ENCODE peak calls at places on chromosomes 16 and 17, in six cellular contexts. W, X, G, F, D and N are unnamed samples. For H3K4me1, the result is how much of the 10 kb centered on the place peaks cover.

GRCh38 chr17:14746784-14747575 is 446.1 kb downstream of the HS3ST3B1 start:
- ATAC-seq in F (no peak), X (no peak), G (no peak), W (no peak), D (no peak), N (no peak)

GRCh38 chr17:33228548-33228947 is 64.5 kb downstream of the ASIC2 start:
- ATAC-seq in X (no peak), F (no peak), W (no peak), G (no peak), D (no peak), N (no peak)

GRCh38 chr17:74527081-74527480 is 4.2 kb downstream of the CD300LB start:
- ATAC-seq in D (no peak), W (no peak), G (no peak), F (no peak), X (no peak), N (no peak)

GRCh38 chr16:68113765-68114240 is 28.6 kb downstream of the NFATC3 start:
- ATAC-seq in D (no peak), G (no peak), W (peak), F (peak), X (no peak), N (no peak)

GRCh38 chr17:6556121-6557039 is at the start of gene PITPNM3:
- ATAC-seq in F (no peak), X (peak), W (peak), D (no peak), G (no peak), N (peak)

GRCh38 chr16:78562156-78562555 is 462.7 kb downstream of the WWOX start:
- ATAC-seq in F (no peak), G (no peak), W (no peak), D (no peak), X (no peak), N (no peak)

GRCh38 chr16:29198731-29199521 is 207.6 kb downstream of the NPIPB11 start:
- ATAC-seq in D (no peak), X (no peak), G (no peak), W (no peak), F (no peak), N (no peak)

GRCh38 chr17:56322991-56323390 is 169.7 kb downstream of the ANKFN1 start:
- ATAC-seq in F (no peak), X (no peak), W (no peak), D (no peak), G (no peak), N (no peak)

GRCh38 chr17:2511138-2511461 is 588 bp downstream of the METTL16 start:
- ATAC-seq in F (no peak), G (no peak), D (no peak), X (no peak), W (no peak), N (no peak)

GRCh38 chr16:10312784-10313724 is 72.8 kb upstream of the ATF7IP2 start:
- ATAC-seq in X (no peak), W (peak), D (peak), F (peak), G (no peak), N (no peak)

GRCh38 chr16:85396879-85397871 is 215.9 kb upstream of the GSE1 start:
- ATAC-seq in W (peak), F (peak), D (peak), G (no peak), X (no peak), N (no peak)

GRCh38 chr16:89096768-89097527 is 3.3 kb downstream of the ACSF3 start:
- ATAC-seq in D (peak), F (no peak), G (no peak), X (no peak), W (no peak), N (no peak)

GRCh38 chr16:84286568-84287220 is 8.0 kb upstream of the WFDC1 start:
- ATAC-seq in W (no peak), X (no peak), D (no peak), F (no peak), G (peak), N (peak)

GRCh38 chr17:9696279-9697044 is 51.1 kb downstream of the USP43 start:
- ATAC-seq in X (peak), G (no peak), D (no peak), W (peak), F (no peak), N (no peak)

GRCh38 chr16:23293016-23293415 is 9.1 kb upstream of the SCNN1B start:
- ATAC-seq in D (peak), G (no peak), F (no peak), X (no peak), W (no peak), N (no peak)

GRCh38 chr17:45976755-45977505 is 22.1 kb upstream of the STH start:
- ATAC-seq in D (no peak), W (peak), G (no peak), X (no peak), F (peak), N (no peak)

GRCh38 chr16:84841787-84842300 is 22.1 kb downstream of the CRISPLD2 start:
- ATAC-seq in W (no peak), F (no peak), D (no peak), X (no peak), G (peak), N (no peak)

GRCh38 chr17:69820881-69821473 is 254.0 kb upstream of the KCNJ16 start:
- ATAC-seq in D (no peak), F (no peak), G (no peak), W (no peak), X (no peak), N (no peak)

GRCh38 chr17:21289902-21290571 is 5.5 kb downstream of the MAP2K3 start:
- ATAC-seq in F (no peak), G (no peak), D (no peak), X (no peak), W (no peak), N (no peak)

GRCh38 chr16:22235839-22236745 is 30.0 kb downstream of the EEF2K start:
- ATAC-seq in W (no peak), F (no peak), X (no peak), G (no peak), D (no peak), N (peak)

GRCh38 chr16:85202631-85203461 is 90.6 kb upstream of the CIBAR2 start:
- ATAC-seq in X (no peak), F (no peak), D (no peak), W (peak), G (peak), N (peak)

GRCh38 chr16:80197790-80198201 is 343.0 kb upstream of the DYNLRB2 start:
- ATAC-seq in W (peak), F (no peak), G (no peak), D (no peak), X (peak), N (no peak)

GRCh38 chr17:57578608-57578990 is 166.5 kb downstream of the CCDC182 start:
- ATAC-seq in W (no peak), D (peak), G (no peak), F (no peak), X (no peak), N (no peak)

GRCh38 chr17:66676421-66676820 is 158.5 kb upstream of the CACNG5 start:
- ATAC-seq in F (no peak), G (peak), D (no peak), X (peak), W (peak), N (no peak)

GRCh38 chr16:82655315-82655714 is 28.5 kb downstream of the CDH13 start:
- ATAC-seq in W (no peak), D (peak), X (no peak), F (no peak), G (no peak), N (no peak)

GRCh38 chr17:6753006-6753445 is 2.8 kb upstream of the XAF1 start:
- ATAC-seq in W (no peak), G (peak), F (peak), D (peak), X (no peak), N (peak)

GRCh38 chr16:73457851-73458250 is 409.9 kb upstream of the ZFHX3 start:
- ATAC-seq in W (no peak), D (no peak), G (no peak), F (no peak), X (no peak), N (no peak)

GRCh38 chr16:11235703-11235991 is 20.4 kb downstream of the SOCS1 start:
- ATAC-seq in D (peak), G (no peak), F (no peak), W (peak), X (no peak), N (no peak)

GRCh38 chr16:49632111-49632797 is 223.7 kb downstream of the ZNF423 start:
- ATAC-seq in G (no peak), D (no peak), W (no peak), F (no peak), X (no peak), N (no peak)

GRCh38 chr17:30333503-30334240 is at the start of gene TMIGD1:
- ATAC-seq in W (no peak), X (no peak), D (no peak), G (no peak), F (no peak), N (no peak)

GRCh38 chr17:57464191-57464864 is 208.0 kb downstream of the MSI2 start:
- ATAC-seq in X (no peak), D (no peak), G (no peak), F (no peak), W (no peak), N (no peak)

GRCh38 chr17:80920406-80920805 is 71.2 kb upstream of the CHMP6 start:
- ATAC-seq in G (no peak), F (no peak), X (no peak), W (no peak), D (no peak), N (no peak)

GRCh38 chr16:24562811-24563210 is 23.4 kb downstream of the RBBP6 start:
- ATAC-seq in X (no peak), W (no peak), F (no peak), D (no peak), G (no peak), N (no peak)

GRCh38 chr16:67900156-67900555 is 7.1 kb downstream of the PSKH1 start:
- ATAC-seq in W (no peak), D (no peak), F (no peak), G (no peak), X (no peak), N (no peak)

GRCh38 chr16:87603684-87604571 is 1.6 kb downstream of the JPH3 start:
- ATAC-seq in F (no peak), D (no peak), G (no peak), X (peak), W (peak), N (no peak)

GRCh38 chr16:66619534-66620418 is 15.3 kb downstream of the CMTM3 start:
- ATAC-seq in G (no peak), X (no peak), D (peak), W (no peak), F (peak), N (no peak)

GRCh38 chr16:89581861-89582563 is 6.5 kb downstream of the CPNE7 start:
- ATAC-seq in F (no peak), X (peak), W (peak), G (peak), D (no peak), N (peak)

GRCh38 chr16:18801197-18801972 is at the start of gene ARL6IP1:
- ATAC-seq in D (peak), G (peak), F (peak), W (peak), X (peak), N (peak)
- H3K4me3 ChIP-seq in D (peak), G (peak), F (peak), W (peak), X (peak), N (peak)

GRCh38 chr16:5448798-5449197 is 351.2 kb upstream of the EEF2KMT start:
- ATAC-seq in X (no peak), G (no peak), W (no peak), F (no peak), D (no peak), N (no peak)

GRCh38 chr16:5451641-5452040 is 354.0 kb upstream of the EEF2KMT start:
- ATAC-seq in W (no peak), G (no peak), F (no peak), X (no peak), D (no peak), N (no peak)

GRCh38 chr16:5449901-5450300 is 352.3 kb upstream of the EEF2KMT start:
- ATAC-seq in D (no peak), W (no peak), F (no peak), X (no peak), G (no peak), N (no peak)

GRCh38 chr16:5447734-5448133 is 350.1 kb upstream of the EEF2KMT start:
- ATAC-seq in G (no peak), D (no peak), F (no peak), W (no peak), X (no peak), N (no peak)

GRCh38 chr16:5450435-5451104 is 353.0 kb upstream of the EEF2KMT start:
- ATAC-seq in F (no peak), D (no peak), X (no peak), W (no peak), G (no peak), N (no peak)
- H3K4me1 ChIP-seq in F (under half), D (under half), X (under half), W (under half), G (under half), N (under half)

GRCh38 chr17:60442271-60443201 is 20.2 kb downstream of the CHCT1 start:
- ATAC-seq in G (no peak), W (peak), F (no peak), X (peak), D (no peak), N (no peak)
- TF ChIP-seq EP300 in G (no peak), W (no peak), F (no peak), X (no peak), D (no peak), N (no peak)

DNA sequence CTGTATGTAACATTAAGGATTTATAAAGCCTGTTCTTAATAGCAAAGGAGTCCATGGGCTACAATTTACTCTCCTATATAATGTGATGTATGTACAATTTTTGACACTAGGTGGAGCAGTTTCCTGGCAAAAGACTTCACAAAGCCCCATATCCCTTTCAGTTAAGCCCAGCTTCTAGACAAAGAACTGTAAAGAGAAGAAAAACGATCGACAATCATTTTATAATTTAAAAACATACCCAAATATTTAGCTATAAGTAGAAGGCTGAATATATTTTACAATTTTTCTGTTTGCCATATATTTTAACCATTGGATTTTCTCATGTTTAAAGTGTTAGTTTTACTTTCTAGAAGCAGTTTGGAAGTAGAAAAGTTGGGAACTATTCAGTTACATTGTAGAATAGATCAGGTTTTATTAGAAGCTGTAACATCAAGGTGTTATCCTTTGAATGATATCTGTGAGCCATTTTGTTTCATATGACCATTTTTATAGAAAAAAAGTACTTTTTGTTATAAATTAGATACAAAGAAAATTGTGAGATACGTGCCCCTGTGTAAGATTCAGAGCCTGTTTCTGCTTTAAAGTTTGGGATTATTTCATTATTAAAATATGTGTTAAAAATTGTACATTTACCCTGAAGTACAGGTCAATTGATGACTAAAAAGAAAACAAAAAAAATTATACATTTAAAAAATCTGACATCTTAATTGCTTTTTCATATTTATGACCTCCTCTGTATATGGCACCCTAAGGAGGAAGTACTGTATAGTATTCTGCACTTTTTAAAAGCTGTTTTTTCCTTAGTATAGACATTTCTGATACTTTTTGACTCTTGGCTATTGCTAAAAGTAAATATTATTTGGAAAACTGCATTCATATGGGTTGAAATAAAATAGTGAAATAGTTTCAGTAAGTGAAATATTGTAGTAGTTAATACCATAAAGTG is 46.3 kb downstream of the VMP1 start:
- ATAC-seq in X (peak), F (peak), D (peak), G (peak), W (peak), N (peak)
- H3K4me3 ChIP-seq in X (no peak), F (no peak), D (no peak), G (no peak), W (no peak), N (no peak)

GRCh38 chr17:78716814-78717393 is 65.2 kb downstream of the CYTH1 start:
- ATAC-seq in F (no peak), W (peak), D (peak), X (peak), G (peak), N (peak)
- H3K4me1 ChIP-seq in F (under half), W (half or more), D (half or more), X (under half), G (half or more), N (under half)

GRCh38 chr16:70691223-70692129 is 5.6 kb upstream of the MTSS2 start:
- ATAC-seq in G (no peak), X (no peak), W (no peak), D (no peak), F (no peak), N (peak)
- TF ChIP-seq EP300 in G (no peak), X (no peak), W (no peak), D (no peak), F (no peak), N (no peak)

GRCh38 chr16:13957197-13958078 is 37.5 kb downstream of the ERCC4 start:
- ATAC-seq in W (peak), D (peak), G (peak), F (peak), X (peak), N (peak)
- H3K4me3 ChIP-seq in W (peak), D (peak), G (no peak), F (no peak), X (peak), N (peak)

DNA sequence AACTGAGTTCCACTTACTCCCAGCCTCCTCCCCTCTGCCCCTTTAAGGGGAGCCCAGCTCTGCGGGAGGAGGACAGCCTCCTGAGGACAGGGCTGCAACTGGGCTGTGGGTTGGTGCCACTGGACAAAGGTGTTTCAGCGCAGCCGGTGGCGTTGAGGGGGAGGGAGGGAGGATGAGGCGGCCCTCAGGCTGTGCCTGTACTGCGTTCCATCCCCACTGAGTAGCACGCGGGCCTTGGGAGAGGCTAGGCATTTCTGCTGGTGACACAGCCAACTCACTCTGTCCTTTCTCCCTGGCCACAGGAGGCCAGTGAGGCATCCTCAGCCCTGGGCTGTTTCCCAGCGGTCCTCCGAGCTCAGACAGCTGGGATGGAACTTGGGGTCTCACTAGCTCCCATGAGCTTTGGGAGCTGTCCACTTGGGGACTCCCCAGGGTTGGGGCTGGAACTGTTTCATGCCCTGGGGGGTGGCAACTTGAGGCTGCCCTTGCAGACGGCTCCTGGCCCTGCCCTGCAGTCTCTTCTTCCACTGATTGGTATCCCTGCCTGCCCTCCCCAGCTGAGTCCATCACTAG is 70.5 kb downstream of the MPRIP start:
- ATAC-seq in X (peak), D (no peak), W (no peak), G (no peak), F (no peak), N (no peak)
- H3K4me1 ChIP-seq in X (half or more), D (under half), W (under half), G (half or more), F (under half), N (half or more)

GRCh38 chr16:2267913-2268666 is at the start of gene RNPS1:
- ATAC-seq in G (peak), X (peak), F (peak), D (peak), W (peak), N (peak)
- TF ChIP-seq EP300 in G (no peak), X (no peak), F (peak), D (peak), W (no peak), N (no peak)

GRCh38 chr17:82754297-82755208 is 2.7 kb downstream of the TBCD start:
- ATAC-seq in W (no peak), G (no peak), D (no peak), F (peak), X (peak), N (no peak)
- H3K4me3 ChIP-seq in W (no peak), G (no peak), D (no peak), F (peak), X (no peak), N (no peak)